ENCODE peak calls at places on chromosomes 12 and 14, in seven cellular contexts. E, Q, C, I, V, K and J are unnamed samples.

GRCh38 chr12:91203610-91204009 is 21.0 kb upstream of the DCN start:
- DNase-seq in E (no peak), C (no peak), Q (no peak), V (no peak), K (no peak), I (no peak), J (no peak)

GRCh38 chr12:10283028-10283427 is 24.6 kb upstream of the KLRD1 start:
- DNase-seq in C (no peak), E (no peak), Q (no peak), V (no peak), I (no peak), K (no peak), J (no peak)

GRCh38 chr12:99498756-99499155 is 148.8 kb upstream of the GARIN6 start:
- DNase-seq in C (no peak), I (peak), K (no peak), E (no peak), Q (no peak), V (peak), J (peak)

GRCh38 chr12:6752181-6752930 is 585 bp downstream of the MLF2 start:
- DNase-seq in K (no peak), I (peak), V (peak), C (peak), E (no peak), Q (no peak), J (no peak)

GRCh38 chr12:57475271-57476161 is 4.2 kb downstream of the ARHGAP9 start:
- DNase-seq in E (peak), I (no peak), V (no peak), Q (no peak), C (peak), K (no peak), J (no peak)

GRCh38 chr14:101502761-101503392 is 58.4 kb upstream of the DIO3 start:
- DNase-seq in C (no peak), V (no peak), Q (peak), I (no peak), E (no peak), K (no peak), J (no peak)

GRCh38 chr14:97707603-97708002 is 910.4 kb downstream of the VRK1 start:
- DNase-seq in C (no peak), K (no peak), V (no peak), Q (no peak), E (no peak), I (no peak), J (no peak)

GRCh38 chr14:56805201-56805991 is 4.9 kb downstream of the OTX2 start:
- DNase-seq in I (no peak), C (no peak), V (no peak), Q (no peak), K (no peak), E (no peak), J (no peak)

GRCh38 chr14:46734287-46734686 is 82.7 kb upstream of the RPL10L start:
- DNase-seq in E (no peak), Q (no peak), V (no peak), K (no peak), I (no peak), C (no peak), J (no peak)

GRCh38 chr14:49193365-49194050 is 392.7 kb downstream of the RPS29 start:
- DNase-seq in V (no peak), I (no peak), E (no peak), Q (no peak), C (no peak), K (no peak), J (no peak)

GRCh38 chr12:1318327-1319031 is 275.9 kb downstream of the FBXL14 start:
- DNase-seq in E (peak), I (no peak), Q (no peak), V (peak), C (peak), K (no peak), J (no peak)

GRCh38 chr12:67520611-67521010 is 127.9 kb upstream of the DYRK2 start:
- DNase-seq in E (no peak), K (no peak), I (no peak), C (no peak), V (no peak), Q (no peak), J (no peak)

GRCh38 chr14:50363734-50364113 is 33.0 kb downstream of the CDKL1 start:
- DNase-seq in V (peak), C (peak), K (no peak), Q (no peak), E (no peak), I (no peak), J (no peak)

GRCh38 chr12:79514730-79515525 is 175.8 kb downstream of the PAWR start:
- DNase-seq in Q (no peak), K (no peak), V (no peak), C (peak), I (no peak), E (no peak), J (no peak)

GRCh38 chr14:24826390-24826789 is 192.4 kb upstream of the GZMB start:
- DNase-seq in Q (no peak), I (no peak), E (no peak), C (no peak), K (no peak), V (no peak), J (no peak)

GRCh38 chr14:94936411-94936892 is 166.5 kb upstream of the GSC start:
- DNase-seq in V (peak), E (peak), C (peak), I (no peak), Q (no peak), K (no peak), J (no peak)

GRCh38 chr12:12350868-12351463 is 924 bp upstream of the MANSC1 start:
- DNase-seq in Q (no peak), C (peak), V (no peak), K (no peak), I (no peak), E (no peak), J (peak)

GRCh38 chr12:124852329-124852831 is 11.3 kb downstream of the SCARB1 start:
- DNase-seq in V (no peak), I (no peak), Q (peak), K (no peak), C (peak), E (no peak), J (no peak)

GRCh38 chr12:122951979-122952892 is 14.0 kb downstream of the ABCB9 start:
- DNase-seq in K (peak), C (peak), E (peak), V (peak), Q (peak), I (peak), J (no peak)

GRCh38 chr12:45637706-45638105 is 91.8 kb upstream of the ARID2 start:
- DNase-seq in V (peak), E (no peak), I (no peak), Q (no peak), K (no peak), C (peak), J (peak)

GRCh38 chr12:120257041-120257821 is 8.3 kb downstream of the PXN start:
- DNase-seq in C (peak), E (no peak), Q (no peak), I (no peak), K (no peak), V (peak), J (no peak)

GRCh38 chr14:50726372-50727107 is 58.4 kb upstream of the SAV1 start:
- DNase-seq in K (no peak), C (peak), E (no peak), Q (no peak), I (no peak), V (peak), J (peak)

GRCh38 chr12:51419473-51420228 is 5.0 kb upstream of the SLC4A8 start:
- DNase-seq in C (no peak), V (no peak), Q (no peak), K (no peak), E (no peak), I (peak), J (no peak)

GRCh38 chr12:77521458-77522115 is 309.1 kb upstream of the NAV3 start:
- DNase-seq in I (no peak), E (no peak), K (no peak), C (no peak), V (peak), Q (no peak), J (no peak)

GRCh38 chr14:73752297-73752992 is 38.3 kb upstream of the PNMA1 start:
- DNase-seq in V (peak), I (no peak), C (peak), K (no peak), Q (no peak), E (peak), J (no peak)

GRCh38 chr12:107337354-107338095 is 244.2 kb upstream of the CRY1 start:
- DNase-seq in I (no peak), Q (no peak), C (no peak), K (no peak), E (no peak), V (no peak), J (peak)

GRCh38 chr14:54647378-54647777 is 80.5 kb downstream of the SAMD4A start:
- DNase-seq in C (no peak), Q (no peak), V (no peak), E (no peak), K (no peak), I (no peak), J (no peak)
- H3K27ac ChIP-seq in C (no peak), Q (no peak), V (no peak), E (no peak), K (no peak), I (no peak), J (no peak)

DNA sequence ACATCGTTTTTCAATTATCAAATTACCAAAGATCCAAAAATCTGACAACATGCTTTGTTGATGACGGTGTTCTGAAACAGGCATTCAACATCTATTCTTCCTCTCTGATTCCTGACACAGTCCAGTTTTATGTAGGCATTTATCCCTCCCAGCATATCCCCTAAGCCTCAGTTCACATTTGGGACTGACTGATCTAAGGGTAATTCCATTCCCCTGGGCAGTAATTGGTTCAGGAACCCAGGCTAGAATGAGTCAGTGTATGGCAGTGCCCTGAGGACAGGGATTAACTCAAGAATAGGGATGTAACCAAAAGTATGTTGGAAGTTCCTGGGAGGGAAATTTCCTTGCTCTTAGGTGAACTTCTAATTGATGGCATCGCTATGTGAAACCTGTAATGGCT is 10.3 kb upstream of the PCNX1 start:
- DNase-seq in C (no peak), I (no peak), E (no peak), V (no peak), K (no peak), Q (no peak), J (no peak)
- H3K27ac ChIP-seq in C (no peak), I (no peak), E (no peak), V (peak), K (no peak), Q (no peak), J (no peak)

DNA sequence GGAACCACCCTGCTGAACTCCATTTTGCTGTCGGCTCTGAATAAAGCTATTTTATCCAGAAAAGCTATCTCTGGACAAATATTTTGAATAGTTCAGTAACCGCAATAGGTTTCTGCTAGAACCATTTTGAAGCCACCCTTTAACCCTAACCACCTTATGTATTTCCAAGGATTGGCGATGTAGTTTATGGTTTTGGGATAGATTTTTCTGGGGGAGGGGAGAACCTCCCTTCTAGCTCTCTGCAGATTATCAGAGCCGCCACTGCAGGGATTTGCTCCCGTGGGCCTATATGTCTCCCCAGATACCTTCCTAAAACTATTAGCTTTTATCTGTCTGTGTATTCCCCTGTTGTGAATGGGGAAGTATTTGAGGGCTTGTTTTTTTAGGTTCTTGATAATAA is 1.8 kb upstream of the TUBA1B start:
- DNase-seq in E (no peak), Q (no peak), I (no peak), V (no peak), C (no peak), K (no peak), J (no peak)
- H3K27ac ChIP-seq in E (no peak), Q (peak), I (no peak), V (no peak), C (no peak), K (no peak), J (no peak)

GRCh38 chr14:103528158-103528511 is 861 bp upstream of the TRMT61A start:
- DNase-seq in E (peak), C (peak), I (no peak), Q (no peak), K (no peak), V (peak), J (no peak)
- H3K27ac ChIP-seq in E (peak), C (peak), I (peak), Q (peak), K (peak), V (peak), J (peak)

DNA sequence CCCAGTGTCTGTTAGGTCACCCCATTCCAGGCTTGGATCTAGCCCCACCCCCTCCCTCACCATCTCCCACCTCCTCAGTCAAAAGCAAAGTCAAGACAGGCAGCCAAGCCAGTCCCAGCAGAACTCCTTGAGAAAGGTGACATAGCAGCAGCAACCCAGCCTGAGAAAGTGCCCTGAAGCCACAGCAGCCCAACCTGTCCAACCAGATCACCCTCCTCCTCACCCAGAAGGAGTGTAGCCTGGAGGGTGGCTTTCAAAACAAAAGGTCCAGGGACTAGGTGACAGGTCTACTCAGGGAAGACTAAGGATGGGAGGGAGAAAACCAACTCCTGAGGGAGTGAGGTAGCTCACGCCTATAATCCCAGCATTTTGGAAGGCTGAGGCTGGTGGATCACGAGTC is 5.2 kb downstream of the RAB15 start:
- DNase-seq in Q (peak), V (no peak), E (no peak), C (no peak), K (no peak), I (no peak), J (no peak)
- H3K27ac ChIP-seq in Q (no peak), V (no peak), E (no peak), C (no peak), K (no peak), I (no peak), J (no peak)

GRCh38 chr14:23324455-23324846 is 3.2 kb downstream of the PABPN1 start:
- DNase-seq in K (no peak), I (no peak), E (no peak), Q (no peak), V (no peak), C (no peak), J (no peak)

GRCh38 chr14:23321572-23322547 is 603 bp downstream of the PABPN1 start:
- DNase-seq in K (no peak), Q (no peak), I (peak), E (peak), C (peak), V (peak), J (no peak)

GRCh38 chr14:23320584-23321571 is at the start of gene PABPN1:
- DNase-seq in V (peak), C (peak), I (peak), Q (peak), E (peak), K (peak), J (peak)

GRCh38 chr14:23323838-23324454 is 2.7 kb downstream of the PABPN1 start:
- DNase-seq in E (peak), V (no peak), K (no peak), C (no peak), Q (no peak), I (no peak), J (no peak)

GRCh38 chr14:23322568-23323517 is 1.6 kb downstream of the PABPN1 start:
- DNase-seq in V (no peak), Q (no peak), K (no peak), E (no peak), C (no peak), I (no peak), J (no peak)
- H3K27ac ChIP-seq in V (peak), Q (peak), K (peak), E (no peak), C (peak), I (peak), J (peak)

GRCh38 chr14:88864198-88864597 is 39.7 kb downstream of the TTC8 start:
- DNase-seq in K (no peak), C (no peak), V (no peak), Q (no peak), I (no peak), E (no peak), J (no peak)
- H3K27ac ChIP-seq in K (no peak), C (peak), V (no peak), Q (no peak), I (no peak), E (no peak), J (no peak)

GRCh38 chr12:53755451-53756290 is 3.9 kb upstream of the CISTR start:
- DNase-seq in Q (no peak), C (no peak), E (no peak), V (no peak), I (no peak), K (no peak), J (no peak)

GRCh38 chr12:53752192-53752601 is 418 bp upstream of the CISTR start:
- DNase-seq in C (no peak), V (no peak), I (no peak), Q (no peak), K (no peak), E (no peak), J (no peak)

GRCh38 chr12:53752651-53753050 is 872 bp upstream of the CISTR start:
- DNase-seq in V (no peak), E (no peak), Q (no peak), I (no peak), C (no peak), K (no peak), J (no peak)

GRCh38 chr12:53754633-53755261 is 3.0 kb upstream of the CISTR start:
- DNase-seq in Q (no peak), K (no peak), V (peak), I (no peak), E (no peak), C (peak), J (no peak)

GRCh38 chr12:53754196-53754595 is 2.4 kb upstream of the CISTR start:
- DNase-seq in I (no peak), V (no peak), E (no peak), Q (no peak), K (no peak), C (no peak), J (no peak)
- H3K27ac ChIP-seq in I (no peak), V (no peak), E (no peak), Q (no peak), K (no peak), C (no peak), J (no peak)

GRCh38 chr12:26197832-26198231 is 2.5 kb downstream of the SSPN start:
- DNase-seq in K (no peak), I (no peak), E (no peak), V (no peak), C (no peak), Q (no peak), J (no peak)
- H3K27ac ChIP-seq in K (no peak), I (no peak), E (no peak), V (no peak), C (no peak), Q (no peak), J (no peak)

GRCh38 chr14:68460541-68460940 is 332.3 kb downstream of the ZFP36L1 start:
- DNase-seq in V (peak), C (no peak), Q (no peak), K (no peak), E (no peak), I (no peak), J (no peak)

GRCh38 chr14:68459480-68460136 is 333.3 kb downstream of the ZFP36L1 start:
- DNase-seq in C (no peak), V (peak), Q (no peak), I (no peak), K (no peak), E (no peak), J (no peak)

GRCh38 chr14:68458253-68458652 is 334.6 kb downstream of the ZFP36L1 start:
- DNase-seq in C (no peak), K (no peak), I (no peak), E (no peak), Q (no peak), V (no peak), J (no peak)

GRCh38 chr14:68461086-68461485 is 331.8 kb downstream of the ZFP36L1 start:
- DNase-seq in K (no peak), C (no peak), V (no peak), E (no peak), I (no peak), Q (no peak), J (no peak)

GRCh38 chr14:68458840-68459469 is 333.9 kb downstream of the ZFP36L1 start:
- DNase-seq in E (peak), C (peak), V (peak), K (no peak), I (peak), Q (no peak), J (peak)
- H3K27ac ChIP-seq in E (peak), C (no peak), V (no peak), K (peak), I (peak), Q (peak), J (peak)